ENCODE peak calls at places on chromosomes 12 and 14, in eight cellular contexts. W is suprapubic skin, P is GM23338, A is Panc1, C is breast epithelium, K is stomach, D is upper lobe of left lung, N is HL-60. Z is an unnamed sample.

GRCh38 chr12:117333331-117334000 is 28.0 kb downstream of the NOS1 start:
- DNase-seq in C (no peak), P (no peak), D (no peak), N (peak; percentile 29), W (no peak), A (no peak), K (no peak), Z (no peak)

GRCh38 chr12:41014643-41015020 is 173.5 kb upstream of the PDZRN4 start:
- DNase-seq in N (no peak), D (no peak), W (no peak), K (no peak), C (no peak), A (no peak), P (no peak), Z (no peak)

GRCh38 chr14:49447725-49448124 is 138.5 kb downstream of the RPS29 start:
- DNase-seq in D (no peak), N (no peak), A (no peak), K (no peak), W (no peak), P (no peak), C (no peak), Z (no peak)

GRCh38 chr12:53795927-53796326 is 44.1 kb upstream of the CISTR start:
- DNase-seq in K (no peak), A (no peak), P (no peak), C (no peak), W (no peak), D (no peak), N (no peak), Z (no peak)

GRCh38 chr12:68425998-68426397 is 93.8 kb upstream of the MDM1 start:
- DNase-seq in C (no peak), K (no peak), W (no peak), A (no peak), D (no peak), P (no peak), N (no peak), Z (no peak)

GRCh38 chr12:29782285-29782820 is 1.4 kb downstream of the TMTC1 start:
- DNase-seq in C (no peak), D (no peak), A (no peak), P (peak; percentile 58), K (no peak), W (no peak), N (peak; percentile 41), Z (no peak)

GRCh38 chr14:104970231-104971068 is 7.7 kb downstream of the AHNAK2 start:
- DNase-seq in W (peak; percentile 94), N (no peak), D (peak; percentile 79), C (no peak), K (peak; percentile 40), P (peak; percentile 59), A (no peak), Z (no peak)

GRCh38 chr12:122022393-122023338 is 982 bp downstream of the BCL7A start:
- DNase-seq in A (no peak), D (peak; percentile 90), P (peak; percentile 22), K (peak; percentile 31), C (no peak), N (peak; percentile 34), W (no peak), Z (no peak)

GRCh38 chr12:22409071-22409951 is 74.8 kb upstream of the ST8SIA1 start:
- DNase-seq in K (no peak), P (no peak), W (no peak), N (no peak), C (no peak), A (no peak), D (no peak), Z (no peak)

GRCh38 chr12:124449623-124450375 is 117.6 kb downstream of the NCOR2 start:
- DNase-seq in W (no peak), D (no peak), K (no peak), A (no peak), C (no peak), N (no peak), P (no peak), Z (no peak)

GRCh38 chr14:77133718-77134338 is 7.8 kb downstream of the ZDHHC22 start:
- DNase-seq in N (peak; percentile 41), K (no peak), D (peak; percentile 83), A (no peak), P (peak; percentile 89), W (no peak), C (no peak), Z (peak; percentile 73)

GRCh38 chr12:122473543-122474323 is 27.0 kb downstream of the ZCCHC8 start:
- DNase-seq in D (no peak), C (peak; percentile 16), P (no peak), K (peak; percentile 23), W (no peak), A (no peak), N (no peak), Z (peak; percentile 22)

GRCh38 chr12:106994579-106995220 is 7.8 kb upstream of the MTERF2 start:
- DNase-seq in K (no peak), D (no peak), C (no peak), W (no peak), A (no peak), P (no peak), N (no peak), Z (no peak)

GRCh38 chr14:51004801-51005526 is 60.7 kb upstream of the PYGL start:
- DNase-seq in W (no peak), P (no peak), D (no peak), K (no peak), N (no peak), A (no peak), C (no peak), Z (no peak)

GRCh38 chr14:95295600-95296376 is 23.9 kb downstream of the CLMN start:
- DNase-seq in A (no peak), D (no peak), C (no peak), P (no peak), K (no peak), N (no peak), W (no peak), Z (no peak)

GRCh38 chr14:34711169-34711568 is 3.2 kb downstream of the CFL2 start:
- DNase-seq in A (no peak), P (no peak), W (no peak), C (no peak), D (no peak), N (no peak), K (no peak), Z (peak; percentile 33)

GRCh38 chr12:93102289-93102688 is 173.2 kb upstream of the EEA1 start:
- DNase-seq in D (no peak), W (no peak), C (no peak), A (no peak), N (no peak), P (no peak), K (no peak), Z (no peak)
- TF ChIP-seq POLR2AphosphoS5 in D (no peak), W (no peak), C (no peak), A (no peak), N (no peak), P (no peak), K (no peak), Z (no peak)

DNA sequence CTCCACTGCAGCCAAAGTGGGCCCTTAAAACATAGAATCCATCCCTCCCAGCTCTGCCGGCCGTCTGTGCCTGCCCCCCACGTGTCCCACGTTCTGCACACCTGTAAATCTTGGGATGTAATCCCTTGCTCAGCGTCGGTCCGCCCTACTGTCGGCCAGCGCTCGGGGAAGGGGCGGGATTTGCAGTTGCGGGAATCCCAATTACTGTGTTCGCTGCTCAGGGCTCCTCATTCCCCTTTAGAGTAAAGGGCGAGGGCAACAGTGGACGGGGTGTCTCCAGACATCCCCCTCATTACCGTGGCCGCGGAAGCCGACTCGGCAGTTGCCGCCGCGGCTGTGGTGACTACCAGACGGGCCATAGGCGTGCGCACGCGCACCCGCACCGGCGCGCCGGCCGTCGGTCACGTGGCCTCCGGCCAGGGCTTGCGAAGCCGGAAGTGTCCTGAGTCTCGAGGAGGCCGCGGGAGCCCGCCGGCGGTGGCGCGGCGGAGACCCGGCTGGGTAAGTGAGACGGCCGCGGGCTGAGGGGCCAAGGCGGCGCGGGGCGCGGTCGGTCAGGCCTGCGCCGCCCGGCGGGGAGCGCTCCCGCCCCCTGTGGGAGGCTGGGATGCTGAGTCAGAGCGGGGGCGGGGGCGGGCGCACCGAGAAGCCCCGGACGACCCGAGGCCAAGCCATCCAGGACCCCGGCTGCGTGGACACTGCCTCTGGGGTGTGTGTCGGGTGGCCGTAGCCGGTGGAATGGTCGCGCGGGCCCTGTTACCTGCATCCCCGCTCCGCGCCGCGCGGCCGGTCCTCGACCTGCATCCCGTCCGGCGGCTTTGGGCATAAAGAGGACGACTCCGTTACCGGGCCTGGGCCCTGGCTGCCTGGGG is at the start of gene TBK1:
- DNase-seq in C (peak; percentile 78), A (no peak), K (peak; percentile 93), D (peak; percentile 99), W (peak; percentile 91), N (peak; percentile 83), P (peak; percentile 89), Z (peak; percentile 74)
- TF ChIP-seq POLR2AphosphoS5 in C (peak; percentile 76), A (peak; percentile 86), K (peak; percentile 90), D (peak; percentile 90), W (no peak), N (peak; percentile 59), P (peak; percentile 86), Z (peak; percentile 73)

DNA sequence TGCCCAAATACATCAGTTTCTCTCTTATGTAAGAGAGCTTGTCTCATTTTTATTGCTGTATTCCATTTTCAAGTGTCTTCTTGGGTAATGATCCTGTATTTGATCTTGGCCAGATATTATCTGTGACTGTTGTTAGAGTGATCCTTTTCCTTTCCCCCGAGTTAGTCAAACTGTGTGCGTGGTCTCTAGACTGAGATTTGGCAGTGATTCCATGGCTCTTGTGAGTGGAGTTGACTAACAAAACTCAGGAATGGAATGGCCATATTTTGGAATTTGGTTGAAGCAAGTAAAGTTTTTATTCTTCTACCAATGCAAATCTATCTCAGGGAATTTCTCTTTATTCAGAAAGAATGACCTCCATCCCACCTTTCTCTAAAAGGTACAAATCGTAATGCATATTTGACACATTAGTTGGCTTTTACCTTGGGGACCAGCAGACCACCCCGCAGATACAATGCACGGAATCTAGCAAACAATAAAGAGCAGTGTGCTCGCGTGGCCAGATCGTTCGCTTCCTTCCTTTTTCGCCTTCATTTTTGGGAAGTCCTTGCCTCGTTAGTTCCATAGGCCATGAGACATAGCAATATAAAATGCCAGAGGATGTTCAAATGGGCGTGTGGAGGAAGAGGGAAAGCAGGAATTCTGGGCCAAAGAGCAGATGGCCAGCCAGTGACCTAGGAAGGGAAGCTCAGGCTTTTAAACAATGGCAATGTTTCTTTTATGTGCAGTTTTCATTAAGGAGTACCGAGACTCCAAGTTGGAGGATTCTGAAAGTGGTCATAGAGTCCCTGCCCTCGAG is 24.4 kb downstream of the ETV6 start:
- DNase-seq in N (no peak), A (no peak), C (no peak), K (no peak), W (no peak), P (no peak), D (no peak), Z (no peak)
- TF ChIP-seq POLR2AphosphoS5 in N (no peak), A (no peak), C (no peak), K (no peak), W (no peak), P (no peak), D (no peak), Z (no peak)

DNA sequence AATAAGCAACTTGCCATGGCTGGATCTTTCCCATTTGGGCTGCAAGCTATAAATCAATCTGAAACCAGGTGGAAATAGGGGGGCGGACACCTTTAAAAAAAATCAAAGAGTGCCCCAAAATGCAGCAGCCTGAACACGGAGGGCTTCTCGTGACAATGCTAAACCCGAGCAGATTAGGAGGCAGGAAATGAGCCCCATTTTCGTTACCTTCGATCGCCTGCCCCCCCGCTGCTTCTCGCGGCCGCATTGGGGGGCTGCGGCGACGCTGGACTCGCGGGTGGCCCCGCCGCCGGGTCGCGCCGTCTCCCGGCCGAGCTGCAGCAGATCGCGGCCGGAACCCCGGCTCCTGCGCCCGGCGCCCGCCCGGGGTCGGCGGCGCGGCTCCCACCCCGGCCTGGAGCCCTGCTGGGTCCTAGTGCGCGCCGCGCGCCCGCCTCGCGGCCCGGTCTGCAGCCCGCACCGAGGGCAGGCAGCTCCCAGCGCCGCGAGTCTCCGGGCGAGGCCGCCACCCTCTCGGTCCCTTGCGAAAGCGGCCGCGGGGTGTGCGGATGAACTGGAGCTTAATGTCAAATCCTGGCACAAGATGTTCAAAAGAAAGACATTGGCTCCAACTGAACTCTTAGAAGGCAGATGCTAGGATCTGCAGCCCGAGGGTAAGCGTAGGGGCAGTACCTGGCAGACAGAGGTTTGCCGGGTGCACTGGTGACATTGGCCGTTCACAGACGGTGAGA is 202.0 kb upstream of the FOXN3 start:
- DNase-seq in A (no peak), K (peak; percentile 77), D (peak; percentile 95), N (peak; percentile 54), W (peak; percentile 82), C (no peak), P (peak; percentile 84), Z (peak; percentile 51)
- TF ChIP-seq POLR2AphosphoS5 in A (no peak), K (peak; percentile 13), D (no peak), N (no peak), W (no peak), C (no peak), P (peak; percentile 71), Z (peak; percentile 43)